ENCODE peak calls at places on chromosomes 16 and 17, in eight cellular contexts. P, T, Y, M, A, I, D and O are unnamed samples.

GRCh38 chr17:75552847-75553552 is 27.5 kb downstream of the LLGL2 start:
- DNase-seq in A (no peak), I (no peak), Y (peak), M (no peak), P (no peak), D (no peak), T (peak), O (no peak)

GRCh38 chr17:9120471-9120870 is 99.2 kb downstream of the NTN1 start:
- DNase-seq in M (no peak), D (peak), I (no peak), Y (no peak), P (no peak), T (no peak), A (no peak), O (no peak)

GRCh38 chr17:50660887-50661345 is 26.2 kb downstream of the ABCC3 start:
- DNase-seq in I (no peak), M (no peak), P (no peak), A (no peak), D (no peak), T (no peak), Y (no peak), O (no peak)

GRCh38 chr17:81870155-81870977 is 771 bp downstream of the ARHGDIA start:
- DNase-seq in M (peak), T (peak), Y (peak), I (no peak), P (peak), A (no peak), D (no peak), O (peak)

GRCh38 chr16:80518436-80518835 is 22.4 kb upstream of the DYNLRB2 start:
- DNase-seq in P (peak), T (no peak), A (no peak), M (no peak), D (no peak), Y (no peak), I (no peak), O (no peak)

GRCh38 chr17:36921131-36921851 is 16.0 kb upstream of the LHX1 start:
- DNase-seq in M (no peak), I (no peak), D (no peak), Y (peak), P (no peak), A (no peak), T (peak), O (no peak)

GRCh38 chr17:30236807-30237206 is 1.3 kb upstream of the SLC6A4 start:
- DNase-seq in I (peak), P (no peak), M (peak), Y (no peak), T (peak), D (peak), A (peak), O (peak)

GRCh38 chr16:1288813-1289479 is 20.5 kb upstream of the UBE2I start:
- DNase-seq in A (no peak), T (peak), D (no peak), M (no peak), P (peak), I (no peak), Y (no peak), O (no peak)

GRCh38 chr17:36632916-36633846 is 31.8 kb downstream of the MRM1 start:
- DNase-seq in M (no peak), I (no peak), A (no peak), Y (no peak), P (no peak), D (no peak), T (no peak), O (no peak)

GRCh38 chr17:4310349-4311060 is 46.7 kb upstream of the ANKFY1 start:
- DNase-seq in D (no peak), M (peak), I (no peak), T (peak), P (no peak), Y (no peak), A (no peak), O (no peak)

GRCh38 chr16:81593481-81593880 is 148.9 kb downstream of the CMIP start:
- DNase-seq in P (no peak), Y (no peak), M (no peak), T (no peak), I (no peak), D (no peak), A (no peak), O (no peak)

GRCh38 chr16:48444574-48444973 is 59.4 kb upstream of the SIAH1 start:
- DNase-seq in P (no peak), D (no peak), M (peak), T (no peak), Y (peak), A (no peak), I (no peak), O (peak)

GRCh38 chr16:57123969-57124674 is 31.7 kb downstream of the CPNE2 start:
- DNase-seq in Y (no peak), A (no peak), T (no peak), D (no peak), I (no peak), M (no peak), P (no peak), O (no peak)